ENCODE peak calls at places on chromosomes 5 and 9, in five cellular contexts. L is neuronal stem cell, U is IMR-90, J is mesendoderm, C is H1. E is an unnamed sample.

GRCh38 chr9:18889550-18889949 is 143.5 kb downstream of the SAXO1 start:
- DNase-seq in J (no peak), U (no peak), L (no peak), C (no peak), E (no peak)

GRCh38 chr5:135010502-135011354 is 23.3 kb downstream of the PITX1 start:
- DNase-seq in U (peak), L (no peak), J (no peak), C (no peak), E (no peak)

GRCh38 chr5:115351356-115352195 is 55.1 kb upstream of the CCDC112 start:
- DNase-seq in U (peak), L (no peak), C (no peak), J (no peak), E (peak)

GRCh38 chr9:73065439-73065838 is 86.2 kb upstream of the ANXA1 start:
- DNase-seq in J (no peak), C (no peak), L (no peak), U (no peak), E (no peak)

GRCh38 chr9:36450110-36450732 is 50.2 kb upstream of the RNF38 start:
- DNase-seq in C (no peak), J (peak), U (peak), L (peak), E (peak)

GRCh38 chr5:90020575-90021535 is 388.7 kb downstream of the CETN3 start:
- DNase-seq in U (peak), C (no peak), J (peak), L (no peak), E (peak)

GRCh38 chr5:79800979-79801827 is 111.6 kb downstream of the CMYA5 start:
- DNase-seq in C (no peak), L (no peak), U (peak), J (no peak), E (peak)

GRCh38 chr9:128921881-128922763 is 1.3 kb downstream of the PHYHD1 start:
- DNase-seq in J (peak), L (peak), C (peak), U (peak), E (peak)

GRCh38 chr5:112475747-112476435 is 56.8 kb upstream of the EPB41L4A start:
- DNase-seq in C (no peak), L (no peak), J (peak), U (no peak), E (no peak)

GRCh38 chr9:112041536-112042243 is 133.4 kb downstream of the SUSD1 start:
- DNase-seq in L (no peak), U (peak), C (peak), J (peak), E (peak)

DNA sequence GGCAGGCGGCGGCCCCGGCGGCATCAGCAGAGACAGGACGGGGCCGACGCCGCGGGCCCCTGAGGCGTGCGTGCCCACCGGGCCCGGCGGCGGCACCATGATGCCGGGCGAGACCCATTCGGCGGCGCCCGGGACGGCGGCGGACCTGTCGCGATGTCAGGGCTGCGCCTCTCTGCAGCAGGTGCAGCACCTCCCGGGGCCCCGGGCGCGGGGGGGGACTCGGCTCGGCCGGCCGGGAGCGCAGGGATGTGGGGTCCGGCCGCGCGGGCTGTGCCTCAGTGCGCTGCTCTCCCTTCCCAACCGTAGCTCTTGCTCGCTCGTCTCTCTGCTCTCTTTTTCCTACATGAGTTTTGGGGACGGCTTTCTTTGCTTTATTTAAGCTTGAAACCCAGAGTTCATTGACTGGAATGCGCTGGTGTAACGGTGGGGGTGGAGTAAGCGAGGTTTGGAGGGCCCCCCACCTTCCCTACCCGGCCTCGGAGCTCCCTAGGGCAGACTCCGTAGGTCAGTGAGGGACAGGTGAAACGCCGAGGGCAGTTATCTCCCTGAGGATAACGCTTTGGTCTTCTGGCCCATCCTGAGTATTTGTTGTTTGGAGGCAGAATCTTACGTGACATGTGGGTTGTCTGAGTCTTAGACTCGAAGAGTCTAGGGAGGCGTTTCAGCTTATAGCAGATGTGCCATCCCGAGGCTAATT is 490 bp downstream of the ICE1 start:
- DNase-seq in J (no peak), U (no peak), C (no peak), L (no peak), E (peak)
- H2AK5ac ChIP-seq in J (no peak), U (peak), C (no peak), L (no peak), E (no peak)

DNA sequence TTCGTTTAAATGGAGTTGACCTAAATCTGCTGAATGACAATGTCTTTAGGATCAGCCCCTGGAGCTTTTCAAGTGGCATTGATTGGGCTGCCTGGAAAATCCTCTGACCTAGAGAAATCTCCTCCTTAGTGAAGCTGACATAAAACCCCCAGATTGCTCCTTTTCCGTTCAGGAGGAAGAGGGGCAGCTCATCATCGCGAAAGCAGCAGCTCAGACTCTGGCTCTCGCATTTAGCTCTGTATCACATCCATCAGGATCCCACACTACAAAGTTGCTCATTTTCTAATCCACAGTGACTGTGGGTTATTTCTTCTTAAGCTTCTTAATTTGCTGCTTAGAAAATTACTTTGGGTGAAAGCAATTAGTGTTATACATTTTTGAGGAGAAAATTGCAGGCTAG is 373.7 kb downstream of the ENC1 start:
- DNase-seq in L (no peak), J (no peak), U (no peak), C (no peak), E (no peak)
- H2AK5ac ChIP-seq in L (no peak), J (no peak), U (no peak), C (no peak), E (peak)

GRCh38 chr5:168648016-168648415 is 68.8 kb upstream of the PANK3 start:
- DNase-seq in C (no peak), U (no peak), L (no peak), J (no peak), E (no peak)
- H2AK5ac ChIP-seq in C (no peak), U (no peak), L (no peak), J (no peak), E (no peak)

GRCh38 chr9:97635026-97635425 is 1.4 kb downstream of the NCBP1 start:
- DNase-seq in C (no peak), J (no peak), U (no peak), L (no peak), E (no peak)

GRCh38 chr9:97636903-97637302 is 3.3 kb downstream of the NCBP1 start:
- DNase-seq in C (no peak), U (no peak), J (peak), L (no peak), E (no peak)

GRCh38 chr9:97632406-97632991 is 669 bp downstream of the TSTD2 start:
- DNase-seq in C (no peak), J (peak), U (peak), L (peak), E (peak)

GRCh38 chr9:97632992-97633858 is at the start of the genes NCBP1 and TSTD2:
- DNase-seq in U (peak), L (peak), J (peak), C (peak), E (peak)

DNA sequence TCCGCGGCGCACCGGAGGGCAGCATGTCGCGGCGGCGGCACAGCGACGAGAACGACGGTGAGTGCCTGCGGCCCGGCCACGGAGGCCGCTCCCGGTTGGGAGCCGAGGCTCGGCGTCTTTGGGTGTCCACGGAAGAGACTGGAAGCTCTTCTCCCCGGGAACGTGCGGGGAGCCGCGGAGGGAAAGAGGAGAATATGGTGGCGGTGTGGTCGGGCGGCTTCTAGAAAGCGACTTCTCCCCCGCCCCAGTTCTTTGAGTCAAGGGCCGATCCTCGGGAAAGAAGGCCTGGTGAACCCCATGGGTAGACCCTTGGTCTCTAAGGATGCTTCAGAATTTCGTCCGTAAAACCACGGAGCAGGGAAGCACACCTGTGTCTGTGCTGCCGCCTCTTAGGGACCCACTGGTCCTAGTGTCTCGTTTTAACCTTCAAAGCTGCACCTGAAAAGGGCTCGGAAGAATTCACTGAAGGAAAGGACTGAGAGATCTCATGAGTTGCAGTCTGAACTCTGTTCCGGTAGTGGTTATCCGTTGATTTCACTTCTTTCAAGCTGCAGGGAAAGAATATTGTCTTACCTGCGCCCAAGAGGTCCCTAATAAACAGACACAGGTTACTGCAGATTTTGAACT is 351 bp downstream of the NCBP1 start:
- DNase-seq in C (no peak), U (peak), L (no peak), J (no peak), E (no peak)
- H2AK5ac ChIP-seq in C (no peak), U (peak), L (peak), J (no peak), E (peak)

GRCh38 chr5:151685749-151686672 is 704 bp downstream of the SPARC start:
- DNase-seq in C (peak), U (no peak), L (no peak), J (peak), E (peak)
- H2AK5ac ChIP-seq in C (no peak), U (peak), L (peak), J (peak), E (peak)

E was measured in mesenchymal stem cell.